ENCODE peak calls at places on chromosome 18, in seven cellular contexts. J is glutamatergic neuron; G is heart right ventricle; R is endothelial cell; C is dermis blood vessel endothelial cell; L is NCI-H1092 treated with DMSO at 0.1 percent for 48 hours; H is effector memory CD8-positive, alpha-beta T cell. S is an unnamed sample.
A peak's percentile ranks its signal among the peaks of the same experiment; 100 is the strongest.

GRCh38 chr18:24862225-24862893 is 401.9 kb downstream of the HRH4 start:
- DNase-seq in J (no peak), G (peak; percentile 20), R (peak; percentile 15), C (no peak), L (no peak), H (no peak), S (no peak)

GRCh38 chr18:69636529-69637301 is 236.0 kb downstream of the DOK6 start:
- DNase-seq in J (no peak), G (no peak), R (peak; percentile 16), C (no peak), L (peak; percentile 7), H (no peak), S (no peak)

GRCh38 chr18:37721544-37722302 is 156.1 kb upstream of the CELF4 start:
- DNase-seq in J (no peak), G (no peak), R (no peak), C (no peak), L (no peak), H (no peak), S (no peak)

GRCh38 chr18:62420513-62421209 is 95.6 kb downstream of the TNFRSF11A start:
- DNase-seq in J (no peak), G (no peak), R (no peak), C (peak; percentile 90), L (no peak), H (peak; percentile 43), S (no peak)

GRCh38 chr18:52392160-52392559 is 52.2 kb downstream of the DCC start:
- DNase-seq in J (no peak), G (no peak), R (no peak), C (no peak), L (no peak), H (no peak), S (no peak)

GRCh38 chr18:79975985-79976680 is 11.7 kb downstream of the HSBP1L1 start:
- DNase-seq in J (no peak), G (no peak), R (no peak), C (no peak), L (no peak), H (no peak), S (no peak)

GRCh38 chr18:62682396-62682795 is 32.9 kb upstream of the PHLPP1 start:
- DNase-seq in J (no peak), G (no peak), R (no peak), C (no peak), L (peak; percentile 78), H (no peak), S (no peak)

GRCh38 chr18:36449451-36449850 is 151.9 kb downstream of the FHOD3 start:
- DNase-seq in J (no peak), G (no peak), R (no peak), C (no peak), L (no peak), H (no peak), S (no peak)

GRCh38 chr18:35616664-35617423 is 35.3 kb downstream of the GALNT1 start:
- DNase-seq in J (no peak), G (peak; percentile 14), R (peak; percentile 24), C (peak; percentile 92), L (no peak), H (peak; percentile 50), S (peak; percentile 53)

GRCh38 chr18:23617412-23618009 is 31.2 kb upstream of the NPC1 start:
- DNase-seq in J (no peak), G (no peak), R (no peak), C (no peak), L (no peak), H (no peak), S (no peak)

GRCh38 chr18:8801263-8801901 is 96.0 kb downstream of the MTCL1 start:
- DNase-seq in J (no peak), G (no peak), R (no peak), C (no peak), L (no peak), H (no peak), S (no peak)

GRCh38 chr18:79506191-79507075 is 110.7 kb downstream of the NFATC1 start:
- DNase-seq in J (no peak), G (peak; percentile 59), R (no peak), C (peak; percentile 53), L (peak; percentile 39), H (no peak), S (no peak)

GRCh38 chr18:59067873-59068272 is 71.8 kb upstream of the SEC11C start:
- DNase-seq in J (peak; percentile 40), G (no peak), R (peak; percentile 51), C (peak; percentile 69), L (no peak), H (no peak), S (no peak)

GRCh38 chr18:54813305-54813704 is 15.0 kb upstream of the RAB27B start:
- DNase-seq in J (no peak), G (no peak), R (no peak), C (no peak), L (no peak), H (no peak), S (no peak)

GRCh38 chr18:51582551-51582950 is 385.1 kb upstream of the MEX3C start:
- DNase-seq in J (no peak), G (no peak), R (no peak), C (no peak), L (no peak), H (no peak), S (no peak)

GRCh38 chr18:46734981-46735380 is 21.9 kb downstream of the ST8SIA5 start:
- DNase-seq in J (no peak), G (no peak), R (no peak), C (no peak), L (no peak), H (no peak), S (no peak)

S was measured in NK-92 treated with Interleukin-12 subunit alpha and Interleukin-12 subunit beta, amount 100 ng/mL, for 24 hours.